ENCODE peak calls at places on chromosomes 13 and 19, in six cellular contexts. One of them, this sample, is unnamed.

GRCh38 chr19:6047741-6048231 is 62.5 kb downstream of the RFX2 start:
- DNase-seq in upper lobe of right lung: no peak
- DNase-seq in neural progenitor cell: peak
- DNase-seq in ovary: no peak
- DNase-seq in colonic mucosa: no peak
- DNase-seq in endodermal cell: peak
- DNase-seq in this sample: no peak

GRCh38 chr19:15294591-15294990 is 37.7 kb downstream of the BRD4 start:
- DNase-seq in upper lobe of right lung: no peak
- DNase-seq in neural progenitor cell: no peak
- DNase-seq in ovary: no peak
- DNase-seq in colonic mucosa: no peak
- DNase-seq in endodermal cell: no peak
- DNase-seq in this sample: peak

GRCh38 chr19:2053601-2054389 is 2.8 kb upstream of the MKNK2 start:
- DNase-seq in upper lobe of right lung: peak
- DNase-seq in neural progenitor cell: no peak
- DNase-seq in ovary: peak
- DNase-seq in colonic mucosa: peak
- DNase-seq in endodermal cell: no peak
- DNase-seq in this sample: peak

GRCh38 chr13:28475916-28476725 is 18.8 kb downstream of the FLT1 start:
- DNase-seq in upper lobe of right lung: no peak
- DNase-seq in neural progenitor cell: no peak
- DNase-seq in ovary: no peak
- DNase-seq in colonic mucosa: no peak
- DNase-seq in endodermal cell: no peak
- DNase-seq in this sample: no peak

GRCh38 chr19:3440082-3440481 is 40.2 kb downstream of the SMIM24 start:
- DNase-seq in upper lobe of right lung: no peak
- DNase-seq in neural progenitor cell: peak
- DNase-seq in ovary: no peak
- DNase-seq in colonic mucosa: peak
- DNase-seq in endodermal cell: peak
- DNase-seq in this sample: no peak

GRCh38 chr13:50414640-50415039 is 399.4 kb downstream of the KCNRG start:
- DNase-seq in upper lobe of right lung: no peak
- DNase-seq in neural progenitor cell: no peak
- DNase-seq in ovary: no peak
- DNase-seq in colonic mucosa: no peak
- DNase-seq in endodermal cell: no peak
- DNase-seq in this sample: no peak

GRCh38 chr19:8036438-8037099 is 16.0 kb upstream of the CCL25 start:
- DNase-seq in upper lobe of right lung: no peak
- DNase-seq in neural progenitor cell: no peak
- DNase-seq in ovary: no peak
- DNase-seq in colonic mucosa: no peak
- DNase-seq in endodermal cell: no peak
- DNase-seq in this sample: no peak

GRCh38 chr13:36531746-36532486 is 99.6 kb downstream of the CCNA1 start:
- DNase-seq in upper lobe of right lung: no peak
- DNase-seq in neural progenitor cell: no peak
- DNase-seq in ovary: no peak
- DNase-seq in colonic mucosa: no peak
- DNase-seq in endodermal cell: no peak
- DNase-seq in this sample: no peak

GRCh38 chr19:15320118-15320517 is 12.2 kb downstream of the BRD4 start:
- DNase-seq in upper lobe of right lung: no peak
- DNase-seq in neural progenitor cell: no peak
- DNase-seq in ovary: no peak
- DNase-seq in colonic mucosa: no peak
- DNase-seq in endodermal cell: no peak
- DNase-seq in this sample: no peak

GRCh38 chr19:12913871-12914690 is 5.0 kb downstream of the SYCE2 start:
- DNase-seq in upper lobe of right lung: no peak
- DNase-seq in neural progenitor cell: peak
- DNase-seq in ovary: no peak
- DNase-seq in colonic mucosa: no peak
- DNase-seq in endodermal cell: peak
- DNase-seq in this sample: no peak

GRCh38 chr19:49421039-49421877 is 2.0 kb downstream of the PTH2 start:
- DNase-seq in upper lobe of right lung: peak
- DNase-seq in neural progenitor cell: peak
- DNase-seq in ovary: peak
- DNase-seq in colonic mucosa: peak
- DNase-seq in endodermal cell: peak
- DNase-seq in this sample: peak

DNA sequence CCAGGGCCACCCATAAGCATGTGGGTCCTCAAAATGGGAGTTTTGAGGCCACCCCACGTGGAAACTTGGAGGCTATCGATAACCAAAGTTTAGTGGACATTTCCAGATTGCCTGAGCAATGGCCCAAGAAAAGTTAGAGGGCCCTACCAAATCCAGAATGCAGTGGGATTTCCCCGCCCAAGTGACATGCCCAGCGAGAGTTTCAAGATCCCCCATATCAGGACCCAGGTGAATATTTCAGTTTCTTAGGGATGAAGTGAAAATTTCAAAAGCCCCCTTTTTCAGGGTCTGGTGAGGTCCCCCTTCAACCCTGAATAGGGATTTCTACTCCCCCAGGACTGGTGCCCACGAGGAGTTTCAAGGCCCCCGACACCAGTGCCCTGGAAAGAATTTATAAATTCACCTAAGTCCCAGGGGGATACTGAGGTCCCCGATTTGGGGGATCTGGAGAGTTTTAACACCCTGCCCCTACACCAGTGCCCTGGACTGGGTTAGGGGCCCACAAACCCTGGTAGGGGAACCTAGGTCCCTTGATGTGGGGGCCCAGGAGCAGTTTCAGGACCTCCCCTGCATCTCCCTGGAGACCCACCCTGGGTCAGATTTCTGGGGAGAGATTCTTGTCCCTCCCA is 695 bp downstream of the BST2 start:
- DNase-seq in upper lobe of right lung: no peak
- DNase-seq in neural progenitor cell: no peak
- DNase-seq in ovary: no peak
- DNase-seq in colonic mucosa: no peak
- DNase-seq in endodermal cell: no peak
- DNase-seq in this sample: no peak
- H3K4me3 ChIP-seq in upper lobe of right lung: peak
- H3K4me3 ChIP-seq in neural progenitor cell: peak
- H3K4me3 ChIP-seq in ovary: peak
- H3K4me3 ChIP-seq in colonic mucosa: peak
- H3K4me3 ChIP-seq in endodermal cell: peak
- H3K4me3 ChIP-seq in this sample: peak

GRCh38 chr19:293436-294110 is 2.4 kb upstream of the PLPP2 start:
- DNase-seq in upper lobe of right lung: peak
- DNase-seq in neural progenitor cell: no peak
- DNase-seq in ovary: no peak
- DNase-seq in colonic mucosa: no peak
- DNase-seq in endodermal cell: peak
- DNase-seq in this sample: no peak

GRCh38 chr19:296476-297225 is 5.4 kb upstream of the PLPP2 start:
- DNase-seq in upper lobe of right lung: peak
- DNase-seq in neural progenitor cell: no peak
- DNase-seq in ovary: no peak
- DNase-seq in colonic mucosa: no peak
- DNase-seq in endodermal cell: peak
- DNase-seq in this sample: no peak

GRCh38 chr19:294341-294818 is 3.2 kb upstream of the PLPP2 start:
- DNase-seq in upper lobe of right lung: peak
- DNase-seq in neural progenitor cell: peak
- DNase-seq in ovary: no peak
- DNase-seq in colonic mucosa: no peak
- DNase-seq in endodermal cell: peak
- DNase-seq in this sample: no peak

GRCh38 chr19:295687-296370 is 4.6 kb upstream of the PLPP2 start:
- DNase-seq in upper lobe of right lung: no peak
- DNase-seq in neural progenitor cell: no peak
- DNase-seq in ovary: no peak
- DNase-seq in colonic mucosa: no peak
- DNase-seq in endodermal cell: peak
- DNase-seq in this sample: no peak

DNA sequence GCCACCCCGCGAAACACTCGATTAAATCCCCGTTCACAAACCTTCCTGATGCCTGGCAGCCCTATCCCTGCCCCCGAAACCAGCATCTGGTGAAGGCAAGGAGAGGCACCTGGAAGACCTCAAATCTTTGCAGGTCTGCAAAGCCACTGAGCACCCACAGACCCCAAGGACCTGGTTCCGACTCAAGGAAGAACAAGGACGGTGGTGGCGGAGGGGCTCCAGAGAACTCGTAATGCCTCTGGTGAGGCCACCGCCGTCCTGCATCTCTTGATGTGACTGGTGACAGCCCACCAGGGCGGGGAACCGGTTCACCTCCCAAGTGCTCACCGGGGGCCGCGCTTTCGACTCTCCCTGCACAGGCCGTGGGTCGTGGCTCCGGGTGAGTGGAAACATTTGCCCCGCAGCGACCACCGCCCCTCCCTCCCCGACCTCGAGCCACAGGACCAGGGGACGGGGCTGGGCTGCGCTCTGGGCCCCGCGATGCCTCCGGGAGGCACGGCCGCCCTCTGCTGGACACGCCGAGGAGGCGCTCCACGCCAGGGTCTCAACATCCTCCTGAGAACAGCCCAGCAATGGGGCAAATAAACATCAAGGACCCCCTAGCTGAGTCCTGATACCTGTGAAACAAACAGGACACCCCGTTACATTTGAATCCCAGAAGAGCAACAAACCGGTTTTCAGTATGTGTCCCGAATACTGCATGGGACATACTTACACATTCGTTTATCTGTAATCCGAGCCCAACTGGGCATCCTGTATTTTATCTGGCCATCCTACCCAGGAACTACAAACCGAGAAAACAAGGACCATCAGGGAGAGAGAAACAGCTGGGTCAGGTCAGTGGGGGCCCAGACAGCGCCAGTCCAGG is 3.9 kb upstream of the PLPP2 start:
- DNase-seq in upper lobe of right lung: peak
- DNase-seq in neural progenitor cell: peak
- DNase-seq in ovary: no peak
- DNase-seq in colonic mucosa: peak
- DNase-seq in endodermal cell: peak
- DNase-seq in this sample: no peak
- TF ChIP-seq CTCF in upper lobe of right lung: peak
- TF ChIP-seq CTCF in neural progenitor cell: peak
- TF ChIP-seq CTCF in ovary: peak
- TF ChIP-seq CTCF in colonic mucosa: peak
- TF ChIP-seq CTCF in endodermal cell: peak
- TF ChIP-seq CTCF in this sample: peak

GRCh38 chr13:109989686-109990085 is 203.3 kb upstream of the IRS2 start:
- DNase-seq in upper lobe of right lung: no peak
- DNase-seq in neural progenitor cell: no peak
- DNase-seq in ovary: no peak
- DNase-seq in colonic mucosa: no peak
- DNase-seq in endodermal cell: peak
- DNase-seq in this sample: no peak
- H3K27ac ChIP-seq in upper lobe of right lung: no peak
- H3K27ac ChIP-seq in neural progenitor cell: no peak
- H3K27ac ChIP-seq in ovary: no peak
- H3K27ac ChIP-seq in colonic mucosa: no peak
- H3K27ac ChIP-seq in endodermal cell: no peak
- H3K27ac ChIP-seq in this sample: no peak

DNA sequence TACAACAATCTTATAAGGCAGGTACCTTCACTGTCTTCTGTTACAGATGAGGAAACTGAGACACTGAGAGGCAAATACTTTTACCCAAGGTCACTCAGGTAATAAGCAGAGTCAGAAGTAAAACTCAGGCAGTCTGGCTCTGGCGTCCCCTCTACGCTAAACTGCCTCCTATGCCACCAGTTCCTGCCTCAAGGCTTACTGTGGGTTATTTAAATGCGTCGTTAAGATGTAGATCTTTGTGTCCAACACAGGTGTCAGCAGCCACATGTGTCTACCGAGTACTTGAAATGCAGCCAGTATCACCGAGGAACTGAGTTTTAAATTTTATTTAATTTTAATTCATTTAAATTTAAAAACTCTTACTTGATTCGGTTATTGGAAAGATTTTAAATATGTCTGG is 1.9 kb downstream of the HAS1 start:
- DNase-seq in upper lobe of right lung: no peak
- DNase-seq in neural progenitor cell: no peak
- DNase-seq in ovary: no peak
- DNase-seq in colonic mucosa: no peak
- DNase-seq in endodermal cell: no peak
- DNase-seq in this sample: no peak
- H3K4me3 ChIP-seq in upper lobe of right lung: no peak
- H3K4me3 ChIP-seq in neural progenitor cell: no peak
- H3K4me3 ChIP-seq in ovary: no peak
- H3K4me3 ChIP-seq in colonic mucosa: no peak
- H3K4me3 ChIP-seq in endodermal cell: no peak
- H3K4me3 ChIP-seq in this sample: no peak

GRCh38 chr19:14149011-14149410 is 12.6 kb upstream of the ASF1B start:
- DNase-seq in upper lobe of right lung: no peak
- DNase-seq in neural progenitor cell: no peak
- DNase-seq in ovary: no peak
- DNase-seq in colonic mucosa: peak
- DNase-seq in endodermal cell: no peak
- DNase-seq in this sample: no peak

GRCh38 chr19:14149509-14149994 is 13.2 kb upstream of the ASF1B start:
- DNase-seq in upper lobe of right lung: no peak
- DNase-seq in neural progenitor cell: no peak
- DNase-seq in ovary: peak
- DNase-seq in colonic mucosa: peak
- DNase-seq in endodermal cell: no peak
- DNase-seq in this sample: peak

GRCh38 chr19:14150041-14150769 is 13.8 kb upstream of the ASF1B start:
- DNase-seq in upper lobe of right lung: no peak
- DNase-seq in neural progenitor cell: no peak
- DNase-seq in ovary: no peak
- DNase-seq in colonic mucosa: no peak
- DNase-seq in endodermal cell: no peak
- DNase-seq in this sample: no peak

GRCh38 chr19:14146789-14147216 is 10.4 kb upstream of the ASF1B start:
- DNase-seq in upper lobe of right lung: no peak
- DNase-seq in neural progenitor cell: no peak
- DNase-seq in ovary: no peak
- DNase-seq in colonic mucosa: no peak
- DNase-seq in endodermal cell: no peak
- DNase-seq in this sample: no peak

DNA sequence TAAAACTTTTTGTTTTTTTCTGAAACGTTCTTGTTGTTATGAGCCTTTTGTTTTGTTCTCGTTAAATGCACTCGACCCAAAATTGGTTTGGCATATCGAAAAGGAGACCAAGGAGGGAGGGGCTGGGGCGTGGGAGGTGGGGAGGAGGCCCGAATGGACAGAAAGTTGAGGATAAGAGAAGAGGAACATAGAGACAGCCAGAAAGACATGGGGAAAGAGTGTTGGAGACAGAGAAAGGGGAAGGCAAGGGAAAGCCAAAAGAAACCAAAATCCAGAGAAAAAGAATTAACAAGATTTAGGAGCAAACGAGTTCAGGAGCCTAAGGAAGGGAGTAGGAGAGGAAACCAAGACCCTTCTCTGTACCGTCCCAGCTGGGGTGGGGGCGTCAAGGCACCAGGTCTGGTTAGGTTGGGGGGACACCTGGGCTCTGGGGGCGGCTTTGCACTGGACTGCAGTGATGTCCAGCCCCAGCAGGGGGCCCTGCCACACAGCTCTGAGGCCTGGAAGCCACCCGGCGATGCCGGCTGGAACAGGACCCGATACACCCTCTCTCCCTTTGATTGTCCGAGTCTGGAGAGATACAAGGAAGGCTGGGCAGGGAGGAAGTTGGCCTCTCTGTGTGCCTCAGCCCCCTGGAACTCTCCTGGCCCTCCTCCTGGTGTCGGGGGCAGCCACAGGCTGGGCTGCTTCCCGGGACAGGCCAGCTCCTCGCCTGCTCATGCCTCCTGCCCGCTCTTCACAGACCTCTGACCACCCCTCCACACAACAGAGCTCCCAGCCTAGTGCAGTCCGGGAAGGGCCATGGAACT is 11.6 kb upstream of the ASF1B start:
- DNase-seq in upper lobe of right lung: peak
- DNase-seq in neural progenitor cell: peak
- DNase-seq in ovary: peak
- DNase-seq in colonic mucosa: peak
- DNase-seq in endodermal cell: peak
- DNase-seq in this sample: peak
- TF ChIP-seq CTCF in upper lobe of right lung: peak
- TF ChIP-seq CTCF in neural progenitor cell: peak
- TF ChIP-seq CTCF in ovary: peak
- TF ChIP-seq CTCF in colonic mucosa: peak
- TF ChIP-seq CTCF in endodermal cell: peak
- TF ChIP-seq CTCF in this sample: peak

This sample was measured in heart left ventricle.